ENCODE peak calls at places on chromosomes 16 and 17, in four cellular contexts. One of them, this sample, is unnamed.

GRCh38 chr16:81625544-81626152 is 153.4 kb upstream of the PLCG2 start:
- DNase-seq in MM.1S: no peak
- DNase-seq in H9: no peak
- DNase-seq in K562: peak
- DNase-seq in this sample: peak

GRCh38 chr17:64097196-64097936 is 32.6 kb downstream of the ERN1 start:
- DNase-seq in MM.1S: no peak
- DNase-seq in H9: no peak
- DNase-seq in K562: no peak
- DNase-seq in this sample: peak

GRCh38 chr16:48393843-48394703 is 8.9 kb upstream of the SIAH1 start:
- DNase-seq in MM.1S: no peak
- DNase-seq in H9: no peak
- DNase-seq in K562: no peak
- DNase-seq in this sample: no peak

GRCh38 chr16:20300312-20301097 is 26.8 kb downstream of the GP2 start:
- DNase-seq in MM.1S: peak
- DNase-seq in H9: peak
- DNase-seq in K562: peak
- DNase-seq in this sample: peak

GRCh38 chr16:3023415-3023668 is 400 bp downstream of the HCFC1R1 start:
- DNase-seq in MM.1S: peak
- DNase-seq in H9: no peak
- DNase-seq in K562: peak
- DNase-seq in this sample: no peak

GRCh38 chr17:58089111-58089510 is 5.9 kb downstream of the DYNLL2 start:
- DNase-seq in MM.1S: no peak
- DNase-seq in H9: no peak
- DNase-seq in K562: no peak
- DNase-seq in this sample: no peak

GRCh38 chr16:81610144-81610842 is 165.7 kb downstream of the CMIP start:
- DNase-seq in MM.1S: no peak
- DNase-seq in H9: no peak
- DNase-seq in K562: no peak
- DNase-seq in this sample: peak

GRCh38 chr17:8726951-8727555 is 17.6 kb downstream of the CCDC42 start:
- DNase-seq in MM.1S: no peak
- DNase-seq in H9: peak
- DNase-seq in K562: no peak
- DNase-seq in this sample: no peak

GRCh38 chr17:40986920-40987319 is 2.8 kb upstream of the KRT40 start:
- DNase-seq in MM.1S: no peak
- DNase-seq in H9: no peak
- DNase-seq in K562: no peak
- DNase-seq in this sample: no peak

GRCh38 chr17:11511696-11512095 is 86.6 kb upstream of the DNAH9 start:
- DNase-seq in MM.1S: no peak
- DNase-seq in H9: no peak
- DNase-seq in K562: no peak
- DNase-seq in this sample: no peak

GRCh38 chr16:70252355-70252988 is 732 bp upstream of the EXOSC6 start:
- DNase-seq in MM.1S: no peak
- DNase-seq in H9: peak
- DNase-seq in K562: peak
- DNase-seq in this sample: peak

GRCh38 chr16:1960665-1961630 is 1.6 kb downstream of the NDUFB10 start:
- DNase-seq in MM.1S: no peak
- DNase-seq in H9: peak
- DNase-seq in K562: no peak
- DNase-seq in this sample: peak

GRCh38 chr16:85518398-85519049 is 94.6 kb upstream of the GSE1 start:
- DNase-seq in MM.1S: no peak
- DNase-seq in H9: no peak
- DNase-seq in K562: no peak
- DNase-seq in this sample: no peak

GRCh38 chr17:8935194-8935593 is 30.3 kb downstream of the PIK3R5 start:
- DNase-seq in MM.1S: no peak
- DNase-seq in H9: peak
- DNase-seq in K562: no peak
- DNase-seq in this sample: no peak

DNA sequence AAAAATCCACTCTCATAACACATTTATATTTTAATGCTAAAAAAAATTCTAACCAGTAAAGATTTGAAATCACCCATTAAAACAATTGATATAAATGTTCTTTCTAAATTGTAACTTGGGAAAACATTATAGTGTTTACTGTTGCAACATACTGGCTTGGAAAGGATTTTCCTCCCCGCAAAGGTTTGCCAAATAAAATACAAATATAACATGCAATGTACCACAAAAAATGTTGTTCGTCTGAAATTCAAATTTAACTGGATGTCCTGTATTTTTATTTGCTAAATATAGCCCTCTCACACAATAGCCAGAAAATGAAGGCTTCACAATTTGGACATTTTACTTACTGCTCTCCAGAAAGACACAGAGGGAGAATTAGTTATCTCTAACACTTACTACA is 743.8 kb downstream of the KCNJ2 start:
- DNase-seq in MM.1S: no peak
- DNase-seq in H9: no peak
- DNase-seq in K562: no peak
- DNase-seq in this sample: no peak
- H3K9ac ChIP-seq in MM.1S: no peak
- H3K9ac ChIP-seq in H9: no peak
- H3K9ac ChIP-seq in K562: no peak
- H3K9ac ChIP-seq in this sample: no peak

DNA sequence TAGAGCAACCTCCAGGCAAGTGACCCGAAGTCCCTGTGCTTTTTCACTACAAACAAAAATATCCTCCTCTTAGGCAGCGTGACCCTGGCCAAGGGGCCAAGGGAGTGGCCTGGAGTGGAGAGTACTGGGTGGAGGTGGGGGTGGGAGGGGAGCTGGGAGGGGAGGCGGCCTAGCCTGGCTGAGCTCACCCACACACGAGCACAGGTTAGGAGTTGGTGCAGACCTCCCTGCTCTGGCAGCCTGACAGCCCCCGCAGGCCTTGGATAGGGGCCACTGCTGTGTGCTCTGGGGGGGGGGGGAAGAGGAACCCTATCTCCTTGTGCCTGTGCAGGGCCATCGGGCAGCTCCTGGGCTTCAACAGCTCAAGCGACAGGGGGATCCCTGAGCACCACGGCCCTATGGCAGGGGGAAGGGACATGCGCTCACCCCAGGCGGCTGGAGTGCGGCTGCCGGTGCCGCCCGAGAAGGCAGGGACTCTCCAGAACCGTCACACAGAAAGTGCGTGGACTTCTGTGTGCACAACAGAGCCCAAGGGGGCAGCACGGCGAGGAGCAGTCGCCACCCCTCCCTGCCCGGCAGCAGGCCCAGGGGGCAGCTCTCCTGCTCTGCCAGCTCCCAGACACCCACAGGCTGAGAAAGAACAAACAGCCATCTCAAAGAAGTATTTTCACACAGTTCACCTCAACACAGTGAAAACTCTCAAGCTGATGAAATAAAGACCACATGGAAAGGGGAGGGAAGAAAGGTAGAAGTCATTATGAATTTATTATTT is 13.3 kb downstream of the SLC16A3 start:
- DNase-seq in MM.1S: no peak
- DNase-seq in H9: peak
- DNase-seq in K562: peak
- DNase-seq in this sample: no peak
- H3K9ac ChIP-seq in MM.1S: no peak
- H3K9ac ChIP-seq in H9: no peak
- H3K9ac ChIP-seq in K562: peak
- H3K9ac ChIP-seq in this sample: peak

DNA sequence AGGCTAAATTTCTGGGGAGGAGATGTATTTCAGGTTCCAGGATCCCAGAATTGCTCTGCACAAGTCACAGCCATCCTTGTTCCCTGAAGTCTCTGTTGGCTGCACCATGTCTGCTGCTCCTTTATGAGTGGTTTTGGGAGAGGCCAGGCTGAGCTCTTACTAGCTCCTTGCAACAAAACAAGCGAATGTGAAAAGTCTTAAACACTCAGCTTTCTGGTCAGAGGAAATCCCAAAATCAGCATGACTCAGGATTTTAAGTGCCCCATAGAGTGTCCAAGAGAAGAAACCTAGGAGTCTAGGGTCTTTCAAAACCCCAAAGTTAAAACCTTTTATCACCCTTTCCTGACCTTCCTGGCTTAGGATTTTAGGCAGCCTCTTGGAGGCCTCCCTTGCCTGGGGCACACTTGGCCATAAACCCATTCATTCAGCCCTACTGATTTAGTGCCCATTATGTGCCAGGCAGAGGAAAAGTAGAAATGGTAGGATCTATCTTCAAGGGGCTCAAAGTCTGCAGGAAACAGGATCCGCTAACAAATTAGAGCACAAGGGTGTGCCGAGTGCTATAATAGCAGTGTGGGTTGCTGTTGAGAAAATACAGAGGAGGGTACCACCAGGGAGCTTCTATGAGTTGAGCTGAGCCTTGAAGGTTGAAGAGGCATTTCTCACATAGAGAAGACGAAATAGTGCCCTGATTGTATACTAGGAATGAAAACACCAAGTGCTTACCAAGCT is 36.9 kb downstream of the SOST start:
- DNase-seq in MM.1S: no peak
- DNase-seq in H9: no peak
- DNase-seq in K562: no peak
- DNase-seq in this sample: peak
- H3K9ac ChIP-seq in MM.1S: no peak
- H3K9ac ChIP-seq in H9: no peak
- H3K9ac ChIP-seq in K562: peak
- H3K9ac ChIP-seq in this sample: peak

GRCh38 chr17:47231866-47232265 is 21.8 kb upstream of the ITGB3 start:
- DNase-seq in MM.1S: no peak
- DNase-seq in H9: no peak
- DNase-seq in K562: no peak
- DNase-seq in this sample: no peak

GRCh38 chr17:47229535-47230443 is 20.6 kb downstream of the MYL4 start:
- DNase-seq in MM.1S: peak
- DNase-seq in H9: peak
- DNase-seq in K562: peak
- DNase-seq in this sample: peak

GRCh38 chr17:47232465-47232864 is 21.2 kb upstream of the ITGB3 start:
- DNase-seq in MM.1S: no peak
- DNase-seq in H9: no peak
- DNase-seq in K562: no peak
- DNase-seq in this sample: no peak

GRCh38 chr17:47231334-47231733 is 22.2 kb downstream of the MYL4 start:
- DNase-seq in MM.1S: no peak
- DNase-seq in H9: no peak
- DNase-seq in K562: no peak
- DNase-seq in this sample: no peak

DNA sequence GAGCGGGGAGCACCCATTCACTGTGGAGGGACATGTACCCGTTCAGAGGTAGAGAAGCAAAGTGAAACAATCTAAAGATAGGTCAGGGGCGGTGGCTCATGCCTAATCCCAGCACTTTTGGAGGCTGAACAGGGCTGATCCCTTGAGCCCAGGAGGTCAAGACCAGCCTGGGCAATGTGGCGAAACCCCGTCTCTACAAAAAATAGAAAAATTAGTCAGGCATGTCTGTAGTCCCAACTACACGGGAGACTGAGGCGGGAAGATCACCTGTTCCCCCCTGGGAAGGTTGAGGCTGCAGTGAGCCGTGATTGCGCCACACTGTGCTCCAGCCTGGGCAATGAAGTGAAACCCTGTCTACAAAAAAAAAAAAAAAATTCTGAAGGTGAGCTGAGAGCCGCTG is 21.7 kb downstream of the MYL4 start:
- DNase-seq in MM.1S: peak
- DNase-seq in H9: no peak
- DNase-seq in K562: no peak
- DNase-seq in this sample: no peak
- H3K9ac ChIP-seq in MM.1S: peak
- H3K9ac ChIP-seq in H9: no peak
- H3K9ac ChIP-seq in K562: no peak
- H3K9ac ChIP-seq in this sample: peak

GRCh38 chr16:83925095-83925905 is 26.4 kb downstream of the MLYCD start:
- DNase-seq in MM.1S: no peak
- DNase-seq in H9: no peak
- DNase-seq in K562: no peak
- DNase-seq in this sample: no peak

GRCh38 chr16:83928341-83929055 is 24.5 kb upstream of the OSGIN1 start:
- DNase-seq in MM.1S: no peak
- DNase-seq in H9: no peak
- DNase-seq in K562: no peak
- DNase-seq in this sample: peak

GRCh38 chr16:83924686-83925085 is 25.8 kb downstream of the MLYCD start:
- DNase-seq in MM.1S: no peak
- DNase-seq in H9: no peak
- DNase-seq in K562: no peak
- DNase-seq in this sample: no peak

GRCh38 chr16:83925957-83926725 is 26.9 kb upstream of the OSGIN1 start:
- DNase-seq in MM.1S: no peak
- DNase-seq in H9: no peak
- DNase-seq in K562: no peak
- DNase-seq in this sample: no peak

DNA sequence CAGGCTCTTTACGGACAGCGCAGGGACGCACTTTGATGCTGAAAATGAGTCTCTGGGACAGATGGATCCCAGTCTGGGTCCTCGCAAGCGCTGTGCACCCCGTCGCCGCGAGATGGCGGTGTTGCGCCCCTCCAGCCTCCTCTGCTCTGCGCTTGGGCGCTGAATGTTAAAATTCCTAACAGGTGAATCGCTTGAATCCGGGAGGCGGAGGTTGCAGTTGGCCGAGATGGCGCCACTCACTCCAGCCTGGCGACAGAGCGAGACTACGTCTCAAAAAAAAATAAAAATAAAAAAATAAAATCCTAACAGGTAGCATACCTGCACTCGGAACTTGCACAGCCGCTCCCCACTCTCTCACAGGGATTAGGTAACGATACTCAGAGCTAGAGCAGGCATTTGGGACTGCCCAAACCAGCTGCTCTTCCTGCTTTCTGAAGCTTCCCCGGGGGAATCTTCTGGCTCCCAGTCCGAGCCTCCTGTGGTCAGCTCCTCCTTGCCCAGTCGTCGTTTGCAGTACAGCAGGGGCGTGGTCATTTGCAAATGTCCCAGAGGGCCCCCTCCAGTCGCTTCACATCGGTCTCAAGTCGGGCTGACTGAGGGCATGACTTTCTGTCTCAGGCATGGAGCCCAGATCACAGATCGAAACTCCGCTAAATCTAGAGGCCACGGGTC is 26.2 kb upstream of the OSGIN1 start:
- DNase-seq in MM.1S: peak
- DNase-seq in H9: peak
- DNase-seq in K562: peak
- DNase-seq in this sample: peak
- H3K9ac ChIP-seq in MM.1S: no peak
- H3K9ac ChIP-seq in H9: peak
- H3K9ac ChIP-seq in K562: no peak
- H3K9ac ChIP-seq in this sample: peak

DNA sequence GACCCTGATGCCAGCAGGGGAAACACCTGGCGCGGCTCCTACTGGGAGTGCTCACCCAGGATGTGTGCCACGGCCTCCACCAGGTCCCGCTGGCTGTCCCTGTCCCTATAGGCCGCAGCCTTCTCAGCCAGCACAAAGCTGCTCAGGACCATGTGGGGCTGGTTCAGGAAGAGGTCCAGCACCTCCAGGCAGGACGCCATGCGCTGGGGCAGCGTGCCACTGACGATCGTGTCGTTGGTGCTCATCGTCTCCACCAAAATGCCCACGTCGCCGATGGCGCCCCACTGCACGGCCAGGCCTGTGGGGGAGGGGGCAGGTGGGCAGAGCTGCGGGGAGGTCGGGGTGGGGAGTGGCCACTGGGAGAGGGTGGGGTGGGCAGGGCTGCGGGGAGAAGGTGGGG is 15.9 kb upstream of the DUS1L start:
- DNase-seq in MM.1S: no peak
- DNase-seq in H9: no peak
- DNase-seq in K562: no peak
- DNase-seq in this sample: no peak
- H3K9ac ChIP-seq in MM.1S: no peak
- H3K9ac ChIP-seq in H9: no peak
- H3K9ac ChIP-seq in K562: no peak
- H3K9ac ChIP-seq in this sample: no peak

This sample was measured in mesenchymal stem cell.